ENCODE peak calls at places on chromosomes 2 and 18, in six cellular contexts. W is stimulated activated CD8-positive, alpha-beta memory T cell treated with anti-CD3 and anti-CD28 coated beads, Interleukin-12 subunit alpha, Interleukin-12 subunit beta, amount 100 ng/mL, for 4 hours; N is NB4; Y is stromal cell of bone marrow; C is body of pancreas; B is EH. I is an unnamed sample.

GRCh38 chr2:88658890-88659881 is 31.9 kb upstream of the EIF2AK3 start:
- DNase-seq in B (peak), C (peak), W (no peak), Y (peak), N (no peak), I (no peak)

GRCh38 chr2:84701880-84702279 is 179.0 kb downstream of the TRABD2A start:
- DNase-seq in W (no peak), N (no peak), B (peak), C (no peak), Y (peak), I (no peak)

GRCh38 chr18:58045265-58046086 is 1.4 kb downstream of the NEDD4L start:
- DNase-seq in Y (no peak), C (peak), W (peak), B (peak), N (peak), I (peak)

GRCh38 chr2:16187517-16187887 is 247.2 kb downstream of the MYCN start:
- DNase-seq in N (no peak), Y (no peak), W (no peak), C (no peak), B (no peak), I (no peak)

GRCh38 chr2:199488772-199489400 is 31.1 kb upstream of the SATB2 start:
- DNase-seq in B (peak), W (no peak), N (peak), Y (peak), C (peak), I (peak)

GRCh38 chr18:44458777-44459176 is 221.9 kb upstream of the SETBP1 start:
- DNase-seq in N (no peak), B (peak), Y (peak), C (no peak), W (no peak), I (no peak)

GRCh38 chr2:241255542-241256167 is 59.8 kb downstream of the HDLBP start:
- DNase-seq in Y (no peak), W (no peak), N (no peak), B (no peak), C (peak), I (no peak)

GRCh38 chr2:216590780-216591179 is 42.4 kb upstream of the IGFBP2 start:
- DNase-seq in N (peak), B (peak), C (peak), Y (no peak), W (no peak), I (no peak)

GRCh38 chr2:107635883-107636282 is 190.8 kb upstream of the RGPD4 start:
- DNase-seq in Y (peak), W (no peak), C (no peak), B (peak), N (no peak), I (no peak)

GRCh38 chr2:224039770-224040088 is 643 bp upstream of the SERPINE2 start:
- DNase-seq in Y (no peak), B (no peak), W (no peak), C (peak), N (no peak), I (no peak)

GRCh38 chr18:64407606-64408005 is 258.7 kb upstream of the LINC00305 start:
- DNase-seq in C (no peak), Y (no peak), B (no peak), W (no peak), N (no peak), I (no peak)

GRCh38 chr2:234335676-234336228 is 161.1 kb downstream of the ARL4C start:
- DNase-seq in C (peak), B (peak), W (peak), Y (peak), N (no peak), I (peak)

GRCh38 chr2:171958475-171958874 is 36.2 kb downstream of the HAT1 start:
- DNase-seq in N (peak), B (peak), C (no peak), Y (peak), W (no peak), I (no peak)